ENCODE peak calls at places on chromosomes 1 and 21, in four cellular contexts. One of them, this sample, is unnamed.

GRCh38 chr1:202016717-202017384 is 6.5 kb downstream of the ELF3 start:
- DNase-seq in K562: no peak
- DNase-seq in mammary epithelial cell: no peak
- DNase-seq in GM12878: no peak
- DNase-seq in this sample: no peak

GRCh38 chr21:46180079-46180722 is 4.1 kb downstream of the SPATC1L start:
- DNase-seq in GM12878: no peak
- DNase-seq in mammary epithelial cell: no peak
- DNase-seq in K562: peak; percentile 63
- DNase-seq in this sample: no peak

GRCh38 chr1:221708076-221708571 is 33.8 kb downstream of the DUSP10 start:
- DNase-seq in GM12878: peak; percentile 78
- DNase-seq in K562: peak; percentile 90
- DNase-seq in mammary epithelial cell: peak; percentile 66
- DNase-seq in this sample: no peak

GRCh38 chr1:245604979-245605378 is 450.2 kb downstream of the KIF26B start:
- DNase-seq in GM12878: no peak
- DNase-seq in mammary epithelial cell: no peak
- DNase-seq in K562: no peak
- DNase-seq in this sample: no peak

GRCh38 chr1:158248122-158248521 is 6.1 kb upstream of the CD1A start:
- DNase-seq in GM12878: peak; percentile 13
- DNase-seq in K562: no peak
- DNase-seq in mammary epithelial cell: no peak
- DNase-seq in this sample: peak; percentile 82

GRCh38 chr1:223177681-223178080 is 34.6 kb upstream of the TLR5 start:
- DNase-seq in mammary epithelial cell: no peak
- DNase-seq in GM12878: no peak
- DNase-seq in K562: peak; percentile 25
- DNase-seq in this sample: no peak

GRCh38 chr1:36622741-36623648 is 140.3 kb upstream of the CSF3R start:
- DNase-seq in GM12878: no peak
- DNase-seq in K562: no peak
- DNase-seq in mammary epithelial cell: no peak
- DNase-seq in this sample: no peak

GRCh38 chr1:27366411-27367159 is at the start of gene MAP3K6:
- DNase-seq in GM12878: no peak
- DNase-seq in mammary epithelial cell: peak; percentile 87
- DNase-seq in K562: peak; percentile 91
- DNase-seq in this sample: peak; percentile 64

GRCh38 chr1:201334325-201335173 is 42.9 kb downstream of the TNNT2 start:
- DNase-seq in GM12878: no peak
- DNase-seq in mammary epithelial cell: no peak
- DNase-seq in K562: no peak
- DNase-seq in this sample: no peak

GRCh38 chr1:210231846-210232523 is 611 bp upstream of the SERTAD4 start:
- DNase-seq in mammary epithelial cell: peak; percentile 72
- DNase-seq in K562: no peak
- DNase-seq in GM12878: no peak
- DNase-seq in this sample: no peak

GRCh38 chr1:247448107-247448778 is 9.7 kb downstream of the OR2B11 start:
- DNase-seq in K562: peak; percentile 74
- DNase-seq in mammary epithelial cell: peak; percentile 31
- DNase-seq in GM12878: no peak
- DNase-seq in this sample: no peak

GRCh38 chr1:35426097-35426586 is 131.1 kb downstream of the KIAA0319L start:
- DNase-seq in K562: no peak
- DNase-seq in GM12878: no peak
- DNase-seq in mammary epithelial cell: no peak
- DNase-seq in this sample: no peak

GRCh38 chr1:108617008-108617723 is 43.7 kb downstream of the HENMT1 start:
- DNase-seq in mammary epithelial cell: no peak
- DNase-seq in K562: peak; percentile 52
- DNase-seq in GM12878: no peak
- DNase-seq in this sample: no peak

GRCh38 chr1:209433649-209434031 is 149.9 kb upstream of the CAMK1G start:
- DNase-seq in K562: no peak
- DNase-seq in GM12878: no peak
- DNase-seq in mammary epithelial cell: peak; percentile 88
- DNase-seq in this sample: no peak

GRCh38 chr1:28668956-28669719 is 554 bp downstream of the GMEB1 start:
- DNase-seq in mammary epithelial cell: no peak
- DNase-seq in GM12878: no peak
- DNase-seq in K562: peak; percentile 57
- DNase-seq in this sample: peak; percentile 74

DNA sequence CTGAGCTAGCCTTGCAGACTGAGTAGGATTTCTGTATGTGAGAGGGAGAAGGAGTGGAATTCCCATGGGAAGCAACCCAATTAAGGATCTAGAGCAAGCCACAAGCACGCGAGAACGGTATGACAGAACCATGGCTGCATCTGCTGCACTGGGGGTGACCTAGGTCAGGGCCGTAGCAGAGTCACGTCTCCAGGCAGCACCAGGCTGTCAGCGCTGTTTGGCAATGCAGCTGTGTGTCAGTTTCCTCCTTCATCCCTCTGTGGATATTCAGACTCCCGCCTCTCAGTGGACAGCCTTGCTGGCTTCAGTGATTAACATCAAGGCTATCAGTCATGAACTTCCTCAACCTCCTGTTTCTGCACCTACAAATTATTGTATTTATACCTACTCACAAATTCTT is 118.1 kb upstream of the PPP2R5A start:
- DNase-seq in mammary epithelial cell: no peak
- DNase-seq in K562: peak; percentile 56
- DNase-seq in GM12878: no peak
- DNase-seq in this sample: no peak
- H3K4me3 ChIP-seq in mammary epithelial cell: no peak overlapping the region
- H3K4me3 ChIP-seq in K562: no peak overlapping the region
- H3K4me3 ChIP-seq in GM12878: no peak overlapping the region
- H3K4me3 ChIP-seq in this sample: no peak overlapping the region

GRCh38 chr1:10638559-10639300 is 157.7 kb downstream of the CASZ1 start:
- DNase-seq in K562: no peak
- DNase-seq in GM12878: no peak
- DNase-seq in mammary epithelial cell: no peak
- DNase-seq in this sample: no peak
- H3K9ac ChIP-seq in K562: no peak overlapping the region
- H3K9ac ChIP-seq in GM12878: no peak overlapping the region
- H3K9ac ChIP-seq in mammary epithelial cell: no peak overlapping the region
- H3K9ac ChIP-seq in this sample: no peak overlapping the region

DNA sequence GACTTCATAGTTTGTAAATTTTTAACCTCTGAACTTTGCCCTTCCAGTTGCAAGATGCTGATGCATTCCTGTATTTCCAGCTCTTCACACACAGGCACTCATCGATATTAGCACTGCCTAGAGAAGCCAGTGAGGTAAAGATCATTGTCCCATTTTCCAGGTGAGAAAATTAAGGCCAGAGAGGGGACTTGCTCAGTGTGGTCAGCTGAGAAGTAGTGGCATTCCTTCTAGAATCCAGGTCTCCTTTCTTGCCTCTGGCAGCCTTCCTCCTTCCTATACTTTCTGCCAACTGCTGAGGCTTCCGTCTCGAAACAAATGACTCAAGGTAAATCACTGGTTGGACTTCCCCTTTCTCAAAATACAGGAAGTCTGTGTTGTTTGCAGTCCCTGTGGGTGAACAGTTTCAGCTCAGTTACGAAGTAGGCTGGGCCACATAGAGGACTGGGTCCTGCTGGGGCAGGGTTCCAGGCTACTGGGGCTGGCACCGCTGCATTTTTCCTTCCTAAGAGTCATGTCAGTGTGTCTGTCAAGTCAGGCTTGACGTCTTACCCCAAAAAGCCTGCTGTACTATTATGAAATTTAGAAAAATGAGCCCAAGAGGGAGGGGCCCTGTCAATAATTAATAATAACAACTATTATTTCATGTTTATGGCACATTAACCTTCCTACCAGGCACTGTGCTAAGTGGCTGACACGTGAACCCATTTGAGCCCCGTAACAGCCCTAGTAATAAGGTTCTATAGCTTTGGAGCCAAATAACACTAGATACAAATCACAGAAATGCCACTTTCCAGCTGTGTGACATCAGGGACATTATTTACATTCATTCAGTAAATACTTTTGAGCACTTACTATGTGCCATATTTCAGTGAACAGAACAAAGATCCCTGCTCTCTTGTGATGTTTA is 16.6 kb upstream of the RNF19B start:
- DNase-seq in mammary epithelial cell: peak; percentile 99
- DNase-seq in GM12878: peak; percentile 92
- DNase-seq in K562: peak; percentile 67
- DNase-seq in this sample: peak; percentile 90
- H3K27ac ChIP-seq in mammary epithelial cell: peak overlapping the region; percentile 97
- H3K27ac ChIP-seq in GM12878: peak overlapping the region; percentile 98
- H3K27ac ChIP-seq in K562: peak overlapping the region; percentile 60
- H3K27ac ChIP-seq in this sample: peak overlapping the region; percentile 86

GRCh38 chr1:11802973-11803885 is 2.5 kb downstream of the MTHFR start:
- DNase-seq in mammary epithelial cell: peak; percentile 80
- DNase-seq in GM12878: peak; percentile 42
- DNase-seq in K562: peak; percentile 99
- DNase-seq in this sample: peak; percentile 75

GRCh38 chr1:11804666-11805453 is 904 bp downstream of the MTHFR start:
- DNase-seq in GM12878: no peak
- DNase-seq in K562: peak; percentile 95
- DNase-seq in mammary epithelial cell: peak; percentile 70
- DNase-seq in this sample: peak; percentile 22

GRCh38 chr1:11800391-11800755 is 5.4 kb downstream of the MTHFR start:
- DNase-seq in K562: no peak
- DNase-seq in mammary epithelial cell: no peak
- DNase-seq in GM12878: no peak
- DNase-seq in this sample: no peak

GRCh38 chr1:11800756-11801433 is 4.9 kb downstream of the MTHFR start:
- DNase-seq in K562: peak; percentile 68
- DNase-seq in GM12878: no peak
- DNase-seq in mammary epithelial cell: no peak
- DNase-seq in this sample: no peak

DNA sequence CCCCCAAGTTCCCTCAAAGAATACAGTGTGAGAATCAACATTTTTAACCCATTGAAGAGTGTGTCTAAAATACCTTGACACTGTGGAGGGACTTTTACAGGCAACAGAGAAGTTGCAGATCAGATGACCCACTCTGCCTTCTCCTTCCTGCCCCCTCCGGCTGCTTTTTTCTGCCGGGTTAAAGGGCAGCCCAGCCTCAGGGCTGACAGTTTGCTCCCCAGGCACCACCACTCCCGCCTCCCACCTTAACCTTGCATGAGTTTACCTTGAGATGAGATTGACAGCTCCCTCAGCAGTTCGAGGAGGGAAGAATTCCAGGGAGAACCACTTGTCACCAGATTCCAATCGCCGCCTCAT is 3.2 kb downstream of the MTHFR start:
- DNase-seq in GM12878: no peak
- DNase-seq in K562: peak; percentile 84
- DNase-seq in mammary epithelial cell: no peak
- DNase-seq in this sample: no peak
- H3K4me3 ChIP-seq in GM12878: peak overlapping the region; percentile 56
- H3K4me3 ChIP-seq in K562: peak overlapping the region; percentile 81
- H3K4me3 ChIP-seq in mammary epithelial cell: peak overlapping the region; percentile 61
- H3K4me3 ChIP-seq in this sample: no peak overlapping the region

GRCh38 chr21:41670056-41670805 is 96.6 kb downstream of the RIPK4 start:
- DNase-seq in GM12878: no peak
- DNase-seq in K562: no peak
- DNase-seq in mammary epithelial cell: no peak
- DNase-seq in this sample: no peak
- H3K9ac ChIP-seq in GM12878: no peak overlapping the region
- H3K9ac ChIP-seq in K562: no peak overlapping the region
- H3K9ac ChIP-seq in mammary epithelial cell: no peak overlapping the region
- H3K9ac ChIP-seq in this sample: no peak overlapping the region

DNA sequence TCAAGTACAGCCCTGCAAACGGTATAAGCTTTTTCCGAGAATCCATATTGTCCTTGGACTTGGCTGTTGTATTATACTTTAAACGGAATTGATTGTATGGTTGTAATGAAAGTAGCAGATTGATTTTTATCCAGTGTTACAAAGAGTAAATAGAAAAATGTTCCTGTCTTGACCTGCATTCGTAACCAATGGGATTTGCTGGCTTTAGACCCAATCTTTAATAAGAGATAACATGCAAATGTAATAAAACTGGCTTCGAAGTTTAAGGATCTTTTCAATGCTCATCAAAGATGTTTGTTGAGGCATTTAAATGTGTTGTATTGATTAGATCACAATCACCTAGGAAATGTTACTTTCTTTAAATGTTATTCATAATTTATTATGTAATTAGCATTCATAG is 574.9 kb downstream of the USP25 start:
- DNase-seq in mammary epithelial cell: no peak
- DNase-seq in GM12878: no peak
- DNase-seq in K562: no peak
- DNase-seq in this sample: no peak
- H3K27ac ChIP-seq in mammary epithelial cell: no peak overlapping the region
- H3K27ac ChIP-seq in GM12878: no peak overlapping the region
- H3K27ac ChIP-seq in K562: no peak overlapping the region
- H3K27ac ChIP-seq in this sample: no peak overlapping the region

GRCh38 chr21:31172328-31172727 is 134.1 kb upstream of the KRTAP19-8 start:
- DNase-seq in GM12878: no peak
- DNase-seq in K562: no peak
- DNase-seq in mammary epithelial cell: no peak
- DNase-seq in this sample: no peak

GRCh38 chr21:31176080-31176551 is 137.8 kb upstream of the KRTAP19-8 start:
- DNase-seq in mammary epithelial cell: no peak
- DNase-seq in K562: no peak
- DNase-seq in GM12878: no peak
- DNase-seq in this sample: no peak

GRCh38 chr21:31176725-31177124 is 138.4 kb upstream of the KRTAP19-8 start:
- DNase-seq in K562: no peak
- DNase-seq in GM12878: no peak
- DNase-seq in mammary epithelial cell: no peak
- DNase-seq in this sample: no peak

GRCh38 chr21:31173881-31174555 is 135.7 kb upstream of the KRTAP19-8 start:
- DNase-seq in GM12878: no peak
- DNase-seq in K562: no peak
- DNase-seq in mammary epithelial cell: no peak
- DNase-seq in this sample: no peak
- H3K4me3 ChIP-seq in GM12878: no peak overlapping the region
- H3K4me3 ChIP-seq in K562: no peak overlapping the region
- H3K4me3 ChIP-seq in mammary epithelial cell: no peak overlapping the region
- H3K4me3 ChIP-seq in this sample: no peak overlapping the region

DNA sequence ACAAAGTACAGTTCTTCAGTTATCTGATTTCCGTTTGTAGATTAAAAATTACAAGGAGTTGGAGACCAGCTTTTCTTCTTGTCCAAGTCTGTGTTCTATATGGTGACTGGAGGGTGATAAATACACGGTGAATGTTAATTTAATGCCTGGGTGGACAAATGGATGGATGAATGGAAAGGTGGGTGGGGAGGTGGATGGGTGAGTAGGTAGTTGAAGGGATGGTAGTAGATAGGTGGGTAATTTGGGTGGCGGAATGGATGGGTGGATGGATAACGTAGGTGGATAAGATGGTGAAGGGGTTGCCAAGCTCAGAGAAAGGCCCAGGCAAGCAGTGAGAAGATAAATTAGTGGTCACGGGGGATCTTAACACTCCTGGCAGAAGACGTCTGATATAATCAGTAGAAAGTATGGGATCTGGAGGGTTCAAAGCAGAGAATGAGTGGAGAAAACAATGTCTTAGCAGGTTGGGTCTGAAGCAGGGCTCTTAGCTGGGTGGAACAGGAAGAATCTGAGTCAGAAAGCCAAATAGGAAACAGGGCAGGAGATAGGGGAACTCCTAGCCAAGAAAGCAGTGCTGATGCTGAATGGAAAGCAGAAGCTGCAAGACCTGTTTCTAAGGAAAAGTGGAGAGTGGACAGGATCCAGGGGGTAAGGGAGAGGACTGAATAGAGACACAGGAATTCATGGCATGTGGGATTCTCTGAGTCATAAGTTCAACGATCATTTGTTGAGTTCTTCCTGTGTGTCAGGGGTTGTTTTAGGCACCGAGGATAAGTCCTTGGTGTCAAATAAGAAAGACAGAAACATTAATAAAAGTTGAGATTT is 154.0 kb upstream of the FGGY start:
- DNase-seq in GM12878: no peak
- DNase-seq in mammary epithelial cell: peak; percentile 95
- DNase-seq in K562: no peak
- DNase-seq in this sample: no peak
- H3K9ac ChIP-seq in GM12878: no peak overlapping the region
- H3K9ac ChIP-seq in mammary epithelial cell: no peak overlapping the region
- H3K9ac ChIP-seq in K562: no peak overlapping the region
- H3K9ac ChIP-seq in this sample: no peak overlapping the region

This sample was measured in MM.1S.